ENCODE peak calls at places on chromosomes 12 and 14, in eight cellular contexts. One of them, this sample, is unnamed.

GRCh38 chr12:122195405-122195804 is 8.1 kb upstream of the B3GNT4 start:
- DNase-seq in adrenal gland: no peak
- DNase-seq in AG04450: no peak
- DNase-seq in esophagus muscularis mucosa: no peak
- DNase-seq in dorsolateral prefrontal cortex: no peak
- DNase-seq in Calu3: no peak
- DNase-seq in AG09319: no peak
- DNase-seq in suprapubic skin: no peak
- DNase-seq in this sample: no peak

GRCh38 chr12:112978163-112979081 is at the start of gene OAS2:
- DNase-seq in adrenal gland: peak; percentile 68
- DNase-seq in esophagus muscularis mucosa: peak; percentile 93
- DNase-seq in Calu3: peak; percentile 67
- DNase-seq in suprapubic skin: no peak
- DNase-seq in AG04450: no peak
- DNase-seq in dorsolateral prefrontal cortex: no peak
- DNase-seq in AG09319: peak; percentile 73
- DNase-seq in this sample: no peak

GRCh38 chr12:121579981-121580868 is 598 bp downstream of the KDM2B start:
- DNase-seq in esophagus muscularis mucosa: peak; percentile 96
- DNase-seq in dorsolateral prefrontal cortex: peak; percentile 71
- DNase-seq in AG09319: no peak
- DNase-seq in AG04450: no peak
- DNase-seq in Calu3: peak; percentile 57
- DNase-seq in suprapubic skin: peak; percentile 87
- DNase-seq in adrenal gland: peak; percentile 71
- DNase-seq in this sample: peak; percentile 76

GRCh38 chr14:73814158-73814557 is 37.5 kb upstream of the PTGR2 start:
- DNase-seq in Calu3: no peak
- DNase-seq in esophagus muscularis mucosa: no peak
- DNase-seq in dorsolateral prefrontal cortex: no peak
- DNase-seq in adrenal gland: no peak
- DNase-seq in AG04450: no peak
- DNase-seq in suprapubic skin: no peak
- DNase-seq in AG09319: no peak
- DNase-seq in this sample: no peak

GRCh38 chr14:50353126-50353525 is 41.0 kb downstream of the DMAC2L start:
- DNase-seq in Calu3: no peak
- DNase-seq in esophagus muscularis mucosa: no peak
- DNase-seq in AG04450: no peak
- DNase-seq in AG09319: no peak
- DNase-seq in dorsolateral prefrontal cortex: no peak
- DNase-seq in adrenal gland: no peak
- DNase-seq in suprapubic skin: no peak
- DNase-seq in this sample: no peak

GRCh38 chr12:91910871-91911388 is 234.7 kb downstream of the BTG1 start:
- DNase-seq in esophagus muscularis mucosa: no peak
- DNase-seq in Calu3: no peak
- DNase-seq in adrenal gland: no peak
- DNase-seq in suprapubic skin: no peak
- DNase-seq in dorsolateral prefrontal cortex: no peak
- DNase-seq in AG04450: no peak
- DNase-seq in AG09319: no peak
- DNase-seq in this sample: no peak

GRCh38 chr12:14803830-14804160 is 325 bp downstream of the C12orf60 start:
- DNase-seq in dorsolateral prefrontal cortex: no peak
- DNase-seq in suprapubic skin: no peak
- DNase-seq in adrenal gland: no peak
- DNase-seq in AG09319: no peak
- DNase-seq in Calu3: no peak
- DNase-seq in AG04450: no peak
- DNase-seq in esophagus muscularis mucosa: no peak
- DNase-seq in this sample: no peak

GRCh38 chr14:53946404-53947400 is 9.9 kb downstream of the BMP4 start:
- DNase-seq in esophagus muscularis mucosa: no peak
- DNase-seq in Calu3: no peak
- DNase-seq in suprapubic skin: no peak
- DNase-seq in dorsolateral prefrontal cortex: no peak
- DNase-seq in AG09319: no peak
- DNase-seq in adrenal gland: no peak
- DNase-seq in AG04450: no peak
- DNase-seq in this sample: peak; percentile 56

GRCh38 chr14:91207008-91207407 is 37.5 kb downstream of the GPR68 start:
- DNase-seq in dorsolateral prefrontal cortex: no peak
- DNase-seq in Calu3: no peak
- DNase-seq in esophagus muscularis mucosa: no peak
- DNase-seq in suprapubic skin: no peak
- DNase-seq in AG04450: no peak
- DNase-seq in adrenal gland: no peak
- DNase-seq in AG09319: no peak
- DNase-seq in this sample: no peak

GRCh38 chr12:63294327-63294632 is 143.3 kb upstream of the AVPR1A start:
- DNase-seq in esophagus muscularis mucosa: no peak
- DNase-seq in adrenal gland: no peak
- DNase-seq in AG09319: peak; percentile 25
- DNase-seq in Calu3: peak; percentile 70
- DNase-seq in suprapubic skin: no peak
- DNase-seq in AG04450: no peak
- DNase-seq in dorsolateral prefrontal cortex: no peak
- DNase-seq in this sample: no peak

GRCh38 chr14:59582845-59583509 is 6.4 kb upstream of the CCDC175 start:
- DNase-seq in Calu3: no peak
- DNase-seq in esophagus muscularis mucosa: no peak
- DNase-seq in dorsolateral prefrontal cortex: no peak
- DNase-seq in AG09319: no peak
- DNase-seq in suprapubic skin: no peak
- DNase-seq in adrenal gland: peak; percentile 17
- DNase-seq in AG04450: no peak
- DNase-seq in this sample: no peak
- TF ChIP-seq CTCF in Calu3: no peak
- TF ChIP-seq CTCF in esophagus muscularis mucosa: no peak
- TF ChIP-seq CTCF in dorsolateral prefrontal cortex: no peak
- TF ChIP-seq CTCF in AG09319: no peak
- TF ChIP-seq CTCF in suprapubic skin: no peak
- TF ChIP-seq CTCF in adrenal gland: no peak
- TF ChIP-seq CTCF in AG04450: no peak
- TF ChIP-seq CTCF in this sample: peak; percentile 22

DNA sequence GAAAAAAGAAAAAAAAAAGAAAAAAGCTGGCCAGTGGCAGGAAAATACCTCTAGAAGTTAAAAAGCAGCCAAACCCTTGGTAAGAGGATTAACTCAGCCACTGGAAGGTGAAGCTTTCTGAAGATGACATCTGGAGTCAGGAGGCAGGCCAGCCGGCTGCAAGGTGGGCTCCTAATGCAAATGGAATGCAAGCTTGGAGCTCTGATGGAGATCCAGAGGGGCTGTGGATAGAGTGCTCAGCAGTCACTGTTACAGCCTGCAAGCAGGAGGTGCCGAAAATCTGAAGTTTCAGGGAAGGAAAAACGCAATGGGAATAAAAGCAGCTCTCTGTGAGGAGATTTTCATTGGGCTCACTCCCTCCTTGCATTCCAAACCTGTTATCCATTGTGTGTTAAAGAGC is 41.0 kb downstream of the GSC start:
- DNase-seq in AG09319: no peak
- DNase-seq in esophagus muscularis mucosa: no peak
- DNase-seq in dorsolateral prefrontal cortex: no peak
- DNase-seq in Calu3: no peak
- DNase-seq in adrenal gland: no peak
- DNase-seq in AG04450: no peak
- DNase-seq in suprapubic skin: no peak
- DNase-seq in this sample: no peak
- TF ChIP-seq CTCF in AG09319: no peak
- TF ChIP-seq CTCF in esophagus muscularis mucosa: no peak
- TF ChIP-seq CTCF in dorsolateral prefrontal cortex: no peak
- TF ChIP-seq CTCF in Calu3: no peak
- TF ChIP-seq CTCF in adrenal gland: no peak
- TF ChIP-seq CTCF in AG04450: no peak
- TF ChIP-seq CTCF in suprapubic skin: no peak
- TF ChIP-seq CTCF in this sample: no peak

GRCh38 chr12:49220972-49221371 is 32.1 kb upstream of the TUBA1A start:
- DNase-seq in AG09319: no peak
- DNase-seq in adrenal gland: no peak
- DNase-seq in Calu3: no peak
- DNase-seq in esophagus muscularis mucosa: no peak
- DNase-seq in dorsolateral prefrontal cortex: no peak
- DNase-seq in AG04450: no peak
- DNase-seq in suprapubic skin: no peak
- DNase-seq in this sample: no peak
- TF ChIP-seq CTCF in AG09319: no peak
- TF ChIP-seq CTCF in adrenal gland: no peak
- TF ChIP-seq CTCF in Calu3: no peak
- TF ChIP-seq CTCF in esophagus muscularis mucosa: no peak
- TF ChIP-seq CTCF in dorsolateral prefrontal cortex: no peak
- TF ChIP-seq CTCF in AG04450: no peak
- TF ChIP-seq CTCF in suprapubic skin: no peak
- TF ChIP-seq CTCF in this sample: no peak

GRCh38 chr12:39824505-39825198 is 205.0 kb upstream of the ABCD2 start:
- DNase-seq in dorsolateral prefrontal cortex: no peak
- DNase-seq in adrenal gland: no peak
- DNase-seq in suprapubic skin: no peak
- DNase-seq in Calu3: no peak
- DNase-seq in esophagus muscularis mucosa: no peak
- DNase-seq in AG09319: no peak
- DNase-seq in AG04450: no peak
- DNase-seq in this sample: no peak
- TF ChIP-seq CTCF in dorsolateral prefrontal cortex: no peak
- TF ChIP-seq CTCF in adrenal gland: no peak
- TF ChIP-seq CTCF in suprapubic skin: no peak
- TF ChIP-seq CTCF in Calu3: no peak
- TF ChIP-seq CTCF in esophagus muscularis mucosa: no peak
- TF ChIP-seq CTCF in AG09319: no peak
- TF ChIP-seq CTCF in AG04450: no peak
- TF ChIP-seq CTCF in this sample: no peak

GRCh38 chr12:53325539-53326061 is 4.2 kb upstream of the AAAS start:
- DNase-seq in esophagus muscularis mucosa: no peak
- DNase-seq in adrenal gland: peak; percentile 55
- DNase-seq in suprapubic skin: no peak
- DNase-seq in AG04450: no peak
- DNase-seq in Calu3: peak; percentile 31
- DNase-seq in AG09319: no peak
- DNase-seq in dorsolateral prefrontal cortex: peak; percentile 91
- DNase-seq in this sample: peak; percentile 46
- TF ChIP-seq CTCF in esophagus muscularis mucosa: peak; percentile 19
- TF ChIP-seq CTCF in adrenal gland: no peak
- TF ChIP-seq CTCF in suprapubic skin: no peak
- TF ChIP-seq CTCF in AG04450: no peak
- TF ChIP-seq CTCF in Calu3: no peak
- TF ChIP-seq CTCF in AG09319: no peak
- TF ChIP-seq CTCF in dorsolateral prefrontal cortex: no peak
- TF ChIP-seq CTCF in this sample: no peak

DNA sequence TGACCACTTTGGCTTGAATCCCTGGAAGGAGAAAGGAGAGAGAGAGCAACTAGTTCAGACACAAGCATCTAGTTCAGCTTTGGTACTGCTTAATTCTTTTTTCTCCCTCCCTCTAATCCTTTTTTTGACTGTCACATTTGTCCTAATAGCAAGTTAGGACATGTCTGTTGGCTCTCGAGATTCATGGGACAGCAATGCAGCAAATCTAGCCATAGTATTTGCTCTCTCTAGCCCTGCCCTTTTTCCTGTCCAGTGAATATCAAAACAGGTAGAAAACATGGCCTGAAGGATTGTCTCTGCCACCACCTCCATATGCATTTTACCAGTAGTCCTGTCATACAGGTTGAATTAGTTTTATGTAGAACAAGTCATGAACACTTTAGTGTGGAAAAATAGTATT is 116.4 kb downstream of the PTPRB start:
- DNase-seq in adrenal gland: no peak
- DNase-seq in dorsolateral prefrontal cortex: no peak
- DNase-seq in Calu3: no peak
- DNase-seq in esophagus muscularis mucosa: no peak
- DNase-seq in suprapubic skin: no peak
- DNase-seq in AG09319: no peak
- DNase-seq in AG04450: no peak
- DNase-seq in this sample: no peak
- TF ChIP-seq CTCF in adrenal gland: no peak
- TF ChIP-seq CTCF in dorsolateral prefrontal cortex: no peak
- TF ChIP-seq CTCF in Calu3: no peak
- TF ChIP-seq CTCF in esophagus muscularis mucosa: no peak
- TF ChIP-seq CTCF in suprapubic skin: no peak
- TF ChIP-seq CTCF in AG09319: no peak
- TF ChIP-seq CTCF in AG04450: no peak
- TF ChIP-seq CTCF in this sample: no peak

GRCh38 chr12:120457133-120457532 is 10.9 kb downstream of the GATC start:
- DNase-seq in Calu3: no peak
- DNase-seq in suprapubic skin: no peak
- DNase-seq in dorsolateral prefrontal cortex: no peak
- DNase-seq in AG04450: no peak
- DNase-seq in esophagus muscularis mucosa: no peak
- DNase-seq in AG09319: no peak
- DNase-seq in adrenal gland: no peak
- DNase-seq in this sample: no peak

GRCh38 chr12:120447992-120448391 is 1.7 kb downstream of the GATC start:
- DNase-seq in AG09319: no peak
- DNase-seq in suprapubic skin: no peak
- DNase-seq in Calu3: no peak
- DNase-seq in dorsolateral prefrontal cortex: no peak
- DNase-seq in esophagus muscularis mucosa: no peak
- DNase-seq in AG04450: no peak
- DNase-seq in adrenal gland: no peak
- DNase-seq in this sample: no peak

GRCh38 chr12:120455302-120455701 is 9.1 kb downstream of the GATC start:
- DNase-seq in AG09319: no peak
- DNase-seq in dorsolateral prefrontal cortex: no peak
- DNase-seq in AG04450: no peak
- DNase-seq in adrenal gland: no peak
- DNase-seq in esophagus muscularis mucosa: no peak
- DNase-seq in Calu3: no peak
- DNase-seq in suprapubic skin: no peak
- DNase-seq in this sample: no peak

GRCh38 chr12:120453060-120453761 is 7.0 kb downstream of the GATC start:
- DNase-seq in suprapubic skin: no peak
- DNase-seq in dorsolateral prefrontal cortex: no peak
- DNase-seq in AG09319: no peak
- DNase-seq in adrenal gland: no peak
- DNase-seq in esophagus muscularis mucosa: no peak
- DNase-seq in AG04450: no peak
- DNase-seq in Calu3: no peak
- DNase-seq in this sample: no peak

DNA sequence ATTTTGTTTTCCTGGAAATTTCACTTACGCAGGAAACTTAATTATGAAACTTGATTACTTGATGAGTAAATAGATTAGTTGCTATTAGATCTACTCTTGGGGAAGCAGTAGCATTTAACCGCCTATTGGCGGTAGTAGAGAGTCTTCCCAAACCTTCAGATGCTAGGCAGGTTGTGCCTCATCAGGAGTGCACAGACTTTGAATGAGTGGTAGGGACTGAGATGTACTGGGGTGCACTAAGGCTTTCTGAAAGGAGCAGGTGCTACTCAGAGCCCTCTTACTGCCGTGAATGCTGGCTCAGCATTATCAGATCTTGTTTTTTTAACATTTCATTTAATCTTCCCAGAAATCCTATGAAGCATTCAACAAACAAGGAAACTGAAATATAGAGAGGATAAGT is 7.7 kb downstream of the GATC start:
- DNase-seq in adrenal gland: no peak
- DNase-seq in AG04450: no peak
- DNase-seq in AG09319: no peak
- DNase-seq in Calu3: peak; percentile 19
- DNase-seq in dorsolateral prefrontal cortex: no peak
- DNase-seq in suprapubic skin: no peak
- DNase-seq in esophagus muscularis mucosa: no peak
- DNase-seq in this sample: no peak
- TF ChIP-seq CTCF in adrenal gland: peak; percentile 39
- TF ChIP-seq CTCF in AG04450: peak; percentile 69
- TF ChIP-seq CTCF in AG09319: peak; percentile 49
- TF ChIP-seq CTCF in Calu3: peak; percentile 49
- TF ChIP-seq CTCF in dorsolateral prefrontal cortex: peak; percentile 47
- TF ChIP-seq CTCF in suprapubic skin: peak; percentile 70
- TF ChIP-seq CTCF in esophagus muscularis mucosa: peak; percentile 69
- TF ChIP-seq CTCF in this sample: peak; percentile 50

GRCh38 chr14:23984891-23985607 is 3.7 kb upstream of the DHRS4L2 start:
- DNase-seq in AG09319: peak; percentile 62
- DNase-seq in dorsolateral prefrontal cortex: no peak
- DNase-seq in esophagus muscularis mucosa: no peak
- DNase-seq in suprapubic skin: no peak
- DNase-seq in adrenal gland: peak; percentile 46
- DNase-seq in Calu3: no peak
- DNase-seq in AG04450: peak; percentile 50
- DNase-seq in this sample: no peak
- TF ChIP-seq CTCF in AG09319: no peak
- TF ChIP-seq CTCF in dorsolateral prefrontal cortex: no peak
- TF ChIP-seq CTCF in esophagus muscularis mucosa: no peak
- TF ChIP-seq CTCF in suprapubic skin: no peak
- TF ChIP-seq CTCF in adrenal gland: no peak
- TF ChIP-seq CTCF in Calu3: no peak
- TF ChIP-seq CTCF in AG04450: no peak
- TF ChIP-seq CTCF in this sample: no peak